ENCODE peak calls at places on chromosomes 13 and 19, in five cellular contexts. B is adrenal gland, Z is fibroblast of lung, M is Calu3, G is PC-3. N is an unnamed sample.

GRCh38 chr19:16946951-16947940 is 58.4 kb downstream of the F2RL3 start:
- DNase-seq in Z (no peak), G (no peak), B (peak), M (no peak), N (no peak)

GRCh38 chr13:63773476-63773875 is 2357.8 kb upstream of the PCDH20 start:
- DNase-seq in B (no peak), M (no peak), Z (no peak), G (no peak), N (peak)

GRCh38 chr19:13788991-13789390 is 6.3 kb upstream of the ZSWIM4 start:
- DNase-seq in Z (peak), G (no peak), B (no peak), M (no peak), N (peak)

GRCh38 chr13:30585748-30586262 is 31.9 kb upstream of the USPL1 start:
- DNase-seq in G (peak), B (peak), Z (peak), M (no peak), N (no peak)

GRCh38 chr19:51750381-51751124 is 1.1 kb downstream of the FPR1 start:
- DNase-seq in B (no peak), M (no peak), Z (no peak), G (no peak), N (peak)

GRCh38 chr13:65943711-65944110 is 1286.4 kb downstream of the PCDH9 start:
- DNase-seq in Z (peak), G (no peak), M (no peak), B (no peak), N (peak)

GRCh38 chr13:28347456-28348371 is 147.2 kb downstream of the FLT1 start:
- DNase-seq in M (no peak), G (peak), Z (no peak), B (no peak), N (no peak)

GRCh38 chr19:34667349-34668076 is 9.4 kb downstream of the SCGB2B2 start:
- DNase-seq in G (peak), M (no peak), B (no peak), Z (peak), N (peak)

GRCh38 chr13:40812724-40813445 is 23.5 kb downstream of the SLC25A15 start:
- DNase-seq in M (no peak), G (peak), Z (no peak), B (no peak), N (peak)

GRCh38 chr19:41813911-41814310 is 17.5 kb downstream of the CEACAM3 start:
- DNase-seq in B (no peak), G (no peak), Z (no peak), M (no peak), N (no peak)

GRCh38 chr13:34638897-34639296 is 303.2 kb upstream of the NBEA start:
- DNase-seq in G (no peak), Z (no peak), B (no peak), M (no peak), N (no peak)

GRCh38 chr13:35882722-35883497 is 248.3 kb downstream of the DCLK1 start:
- DNase-seq in Z (peak), M (no peak), G (peak), B (no peak), N (peak)

GRCh38 chr13:50355797-50356196 is 340.6 kb downstream of the KCNRG start:
- DNase-seq in G (no peak), Z (no peak), B (no peak), M (no peak), N (no peak)

GRCh38 chr13:44755872-44756271 is 179.7 kb upstream of the TSC22D1 start:
- DNase-seq in G (peak), Z (peak), B (no peak), M (no peak), N (peak)

GRCh38 chr19:36331353-36332228 is 47.4 kb downstream of the ZFP14 start:
- DNase-seq in M (peak), B (peak), Z (peak), G (peak), N (peak)

GRCh38 chr13:40169476-40169875 is 497.0 kb downstream of the FOXO1 start:
- DNase-seq in Z (no peak), G (no peak), B (no peak), M (no peak), N (no peak)

GRCh38 chr13:26074706-26075105 is 22.9 kb upstream of the SHISA2 start:
- DNase-seq in G (peak), Z (no peak), B (no peak), M (peak), N (peak)

GRCh38 chr19:46478356-46478986 is 7.1 kb upstream of the PNMA8A start:
- DNase-seq in M (no peak), G (no peak), Z (peak), B (no peak), N (no peak)

GRCh38 chr13:42747399-42747873 is 33.9 kb upstream of the FAM216B start:
- DNase-seq in Z (peak), B (no peak), G (peak), M (peak), N (peak)

GRCh38 chr13:49421391-49421790 is 22.5 kb downstream of the CAB39L start:
- DNase-seq in Z (no peak), B (no peak), M (peak), G (peak), N (peak)

GRCh38 chr13:28477709-28477973 is 17.3 kb downstream of the FLT1 start:
- DNase-seq in M (no peak), Z (no peak), B (no peak), G (no peak), N (no peak)

GRCh38 chr13:110396913-110397379 is 89.9 kb downstream of the COL4A2 start:
- DNase-seq in B (peak), Z (peak), G (peak), M (peak), N (peak)

GRCh38 chr13:33642374-33643065 is 175.4 kb upstream of the RFC3 start:
- DNase-seq in B (peak), G (peak), Z (peak), M (no peak), N (peak)

GRCh38 chr13:75440100-75440499 is 41.9 kb downstream of the TBC1D4 start:
- DNase-seq in B (no peak), Z (no peak), G (no peak), M (no peak), N (no peak)

GRCh38 chr13:41130356-41130755 is 2.2 kb downstream of the KBTBD6 start:
- DNase-seq in B (no peak), Z (peak), M (no peak), G (no peak), N (no peak)

GRCh38 chr19:11191273-11191755 is 6.0 kb downstream of the KANK2 start:
- DNase-seq in Z (peak), B (peak), G (peak), M (no peak), N (peak)

GRCh38 chr19:39428309-39429112 is 7.2 kb downstream of the RPS16 start:
- DNase-seq in G (no peak), M (no peak), Z (peak), B (peak), N (no peak)

GRCh38 chr13:40640202-40640601 is 26.2 kb downstream of the FOXO1 start:
- DNase-seq in G (no peak), M (no peak), B (no peak), Z (no peak), N (no peak)

GRCh38 chr19:41449079-41449864 is 6.3 kb downstream of the ERICH4 start:
- DNase-seq in M (peak), Z (peak), B (peak), G (peak), N (peak)

GRCh38 chr19:44539236-44539819 is 9.9 kb upstream of the CEACAM20 start:
- DNase-seq in Z (no peak), G (peak), M (no peak), B (no peak), N (peak)

GRCh38 chr19:9126900-9127405 is at the start of gene OR7G3:
- DNase-seq in M (no peak), G (no peak), B (no peak), Z (no peak), N (no peak)
- TF ChIP-seq CTCF in M (no peak), G (no peak), B (no peak), Z (no peak), N (no peak)

GRCh38 chr19:27774827-27775226 is 1438.1 kb downstream of the UQCRFS1 start:
- DNase-seq in G (peak), B (no peak), Z (no peak), M (no peak), N (no peak)
- TF ChIP-seq CTCF in G (peak), B (no peak), Z (peak), M (peak), N (peak)

GRCh38 chr19:2244486-2244885 is 4.6 kb upstream of the AMH start:
- DNase-seq in B (no peak), Z (no peak), M (no peak), G (no peak), N (no peak)
- TF ChIP-seq CTCF in B (no peak), Z (no peak), M (no peak), G (no peak), N (no peak)

DNA sequence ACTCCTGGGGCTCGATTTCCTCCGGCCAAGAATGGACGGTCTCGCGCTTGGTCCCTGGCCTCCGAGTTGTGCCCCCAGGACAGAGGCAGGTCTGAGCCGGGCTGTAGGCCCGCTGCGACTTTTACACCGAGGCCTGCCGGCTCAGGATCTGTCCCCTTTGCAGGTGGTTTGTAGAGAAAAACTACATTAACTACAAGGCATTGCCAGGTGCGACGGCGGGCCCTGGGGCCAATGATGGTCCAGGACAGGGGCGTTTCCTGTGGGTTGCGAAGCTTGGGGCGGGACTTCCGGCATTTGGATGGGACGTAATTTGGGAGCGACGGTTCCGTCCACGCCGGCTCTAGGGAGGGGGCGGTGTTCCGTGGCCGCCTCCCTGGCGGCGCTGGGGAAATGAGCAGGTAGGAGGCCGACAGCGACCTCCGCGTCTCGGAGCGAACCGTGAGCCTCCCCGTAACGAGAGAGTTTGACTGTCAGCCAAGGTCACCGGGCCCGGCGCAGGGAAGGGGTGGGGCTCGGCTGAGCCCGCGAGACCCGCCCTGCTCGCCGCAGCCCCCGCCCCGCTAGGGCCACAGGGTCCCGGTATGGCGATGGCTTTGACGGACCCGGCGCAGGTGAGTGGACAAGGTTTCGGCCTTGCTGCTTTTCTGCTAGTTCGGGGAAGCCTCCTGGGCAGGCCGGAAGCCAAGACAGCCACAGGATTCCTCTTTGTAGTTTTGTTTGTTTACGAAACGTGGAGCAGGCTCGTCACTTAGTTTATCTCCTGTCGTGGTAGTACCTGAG is at the start of gene ZNF805:
- DNase-seq in G (peak), M (peak), Z (peak), B (peak), N (peak)
- TF ChIP-seq CTCF in G (peak), M (no peak), Z (no peak), B (no peak), N (no peak)

GRCh38 chr19:12205296-12205695 is 42.4 kb downstream of the ZNF136 start:
- DNase-seq in B (no peak), Z (no peak), M (no peak), G (no peak), N (no peak)

GRCh38 chr19:12208221-12208620 is 45.3 kb downstream of the ZNF136 start:
- DNase-seq in M (no peak), Z (no peak), B (no peak), G (no peak), N (no peak)

GRCh38 chr19:12198136-12198535 is 35.2 kb downstream of the ZNF136 start:
- DNase-seq in M (no peak), B (no peak), G (no peak), Z (no peak), N (no peak)

GRCh38 chr19:12200020-12200419 is 37.1 kb downstream of the ZNF136 start:
- DNase-seq in M (no peak), B (no peak), G (no peak), Z (no peak), N (no peak)

DNA sequence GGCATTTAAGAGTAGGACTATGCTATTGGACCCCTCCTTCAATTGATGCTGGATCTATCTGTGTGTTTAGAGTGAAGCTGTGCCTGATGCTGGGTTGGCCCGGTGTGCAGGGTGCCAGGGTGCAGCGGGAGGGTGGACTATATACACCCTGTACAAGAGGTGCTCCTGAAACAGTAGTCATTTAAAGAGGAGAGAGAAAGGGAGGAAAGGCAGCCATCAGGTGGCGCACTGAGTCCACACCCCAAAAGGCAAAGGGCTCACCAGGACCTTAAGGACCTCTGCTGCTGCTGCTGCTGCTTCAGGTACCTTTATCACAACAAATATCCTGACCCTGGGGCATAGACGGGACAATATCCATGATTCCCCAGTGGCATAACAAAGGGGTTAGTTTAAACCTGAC is 39.4 kb downstream of the ZNF136 start:
- DNase-seq in G (no peak), M (no peak), B (no peak), Z (no peak), N (no peak)
- TF ChIP-seq CTCF in G (peak), M (no peak), B (peak), Z (no peak), N (no peak)

GRCh38 chr19:33290956-33291622 is 11.2 kb downstream of the CEBPA start:
- DNase-seq in Z (no peak), G (peak), B (no peak), M (peak), N (peak)
- TF ChIP-seq CTCF in Z (no peak), G (no peak), B (no peak), M (no peak), N (no peak)

GRCh38 chr19:15296353-15296752 is 36.0 kb downstream of the BRD4 start:
- DNase-seq in B (no peak), M (no peak), Z (no peak), G (no peak), N (no peak)

GRCh38 chr19:15299568-15300409 is 32.5 kb downstream of the BRD4 start:
- DNase-seq in G (no peak), Z (peak), B (no peak), M (no peak), N (no peak)

GRCh38 chr19:15298847-15299567 is 33.3 kb downstream of the BRD4 start:
- DNase-seq in M (no peak), B (no peak), G (no peak), Z (no peak), N (no peak)

GRCh38 chr19:15296841-15297415 is 35.4 kb downstream of the BRD4 start:
- DNase-seq in Z (no peak), B (no peak), M (no peak), G (peak), N (no peak)

GRCh38 chr19:15297416-15298224 is 34.7 kb downstream of the BRD4 start:
- DNase-seq in G (peak), B (no peak), M (peak), Z (peak), N (peak)
- TF ChIP-seq CTCF in G (peak), B (no peak), M (no peak), Z (no peak), N (peak)

GRCh38 chr19:7679017-7679720 is 1.5 kb upstream of the TRAPPC5 start:
- DNase-seq in M (peak), Z (no peak), G (peak), B (peak), N (no peak)

GRCh38 chr19:7681336-7682174 is 922 bp downstream of the TRAPPC5 start:
- DNase-seq in G (peak), M (peak), B (peak), Z (peak), N (peak)

GRCh38 chr19:7680606-7681335 is at the start of gene TRAPPC5:
- DNase-seq in Z (peak), B (peak), G (peak), M (peak), N (peak)

GRCh38 chr19:7679771-7680605 is 645 bp upstream of the TRAPPC5 start:
- DNase-seq in G (no peak), B (no peak), Z (no peak), M (no peak), N (no peak)

DNA sequence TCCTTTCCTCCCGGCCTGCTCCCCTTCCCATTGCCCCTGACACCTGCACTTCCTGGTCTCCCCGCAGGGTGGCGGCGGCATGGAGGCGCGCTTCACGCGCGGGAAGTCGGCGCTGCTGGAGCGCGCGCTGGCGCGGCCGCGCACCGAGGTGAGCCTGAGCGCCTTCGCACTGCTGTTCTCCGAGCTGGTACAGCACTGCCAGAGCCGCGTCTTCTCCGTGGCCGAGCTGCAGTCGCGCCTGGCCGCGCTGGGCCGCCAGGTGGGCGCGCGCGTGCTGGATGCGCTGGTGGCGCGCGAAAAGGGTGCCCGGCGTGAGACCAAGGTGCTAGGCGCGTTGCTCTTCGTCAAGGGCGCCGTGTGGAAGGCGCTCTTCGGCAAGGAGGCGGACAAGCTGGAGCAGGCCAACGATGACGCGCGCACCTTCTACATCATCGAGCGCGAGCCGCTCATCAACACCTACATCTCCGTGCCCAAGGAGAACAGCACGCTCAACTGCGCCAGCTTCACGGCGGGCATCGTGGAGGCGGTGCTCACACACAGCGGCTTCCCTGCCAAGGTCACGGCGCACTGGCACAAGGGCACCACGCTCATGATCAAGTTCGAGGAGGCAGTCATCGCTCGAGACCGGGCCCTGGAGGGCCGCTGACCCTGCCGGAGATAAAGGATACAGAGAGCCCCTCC is 1.7 kb downstream of the TRAPPC5 start:
- DNase-seq in G (no peak), M (no peak), B (no peak), Z (no peak), N (no peak)
- TF ChIP-seq CTCF in G (no peak), M (no peak), B (no peak), Z (no peak), N (no peak)